ENCODE peak calls at places on chromosomes 11 and 22, in ten cellular contexts. T is transverse colon, X is stomach, Z is Panc1, H is endothelial cell of umbilical vein, Q is prostate gland, O is upper lobe of left lung, V is HCT116, J is sigmoid colon, P is K562. K is an unnamed sample.
A peak's percentile ranks its signal among the peaks of the same experiment; 100 is the strongest.

GRCh38 chr11:124880958-124881357 is 15.7 kb downstream of the ROBO3 start:
- DNase-seq in Z (no peak), H (no peak), T (no peak), P (no peak), Q (no peak), X (no peak), V (no peak), J (no peak), O (no peak), K (no peak)

GRCh38 chr11:35318977-35319925 is 100.1 kb downstream of the SLC1A2 start:
- DNase-seq in Z (no peak), O (no peak), X (no peak), H (peak; percentile 27), P (no peak), V (no peak), T (no peak), Q (no peak), J (no peak), K (no peak)

GRCh38 chr11:18394300-18394927 is at the start of gene LDHA:
- DNase-seq in Q (peak; percentile 96), Z (peak; percentile 51), V (peak; percentile 90), T (peak; percentile 99), X (peak; percentile 97), O (peak; percentile 99), H (peak; percentile 93), P (peak; percentile 96), J (peak; percentile 100), K (peak; percentile 98)

GRCh38 chr11:106063009-106063408 is 14.1 kb downstream of the KBTBD3 start:
- DNase-seq in Q (no peak), P (no peak), O (no peak), Z (no peak), T (no peak), X (no peak), J (no peak), V (no peak), H (no peak), K (no peak)

GRCh38 chr11:80886684-80887083 is 1445.9 kb upstream of the TENM4 start:
- DNase-seq in O (no peak), X (no peak), J (no peak), H (no peak), Z (no peak), T (no peak), V (no peak), P (no peak), Q (no peak), K (no peak)

GRCh38 chr22:31952094-31952401 is 7.7 kb downstream of the YWHAH start:
- DNase-seq in V (no peak), P (no peak), H (peak; percentile 11), Q (no peak), J (no peak), Z (no peak), X (no peak), T (no peak), O (no peak), K (no peak)

GRCh38 chr11:64343740-64344133 is 3.7 kb downstream of the CCDC88B start:
- DNase-seq in X (peak; percentile 44), P (no peak), H (no peak), J (no peak), T (peak; percentile 38), Q (no peak), O (no peak), V (no peak), Z (no peak), K (no peak)

GRCh38 chr11:63250162-63251050 is 7.0 kb upstream of the SLC22A25 start:
- DNase-seq in X (no peak), H (no peak), Q (no peak), Z (no peak), J (no peak), P (no peak), O (no peak), V (no peak), T (no peak), K (no peak)

GRCh38 chr11:83008581-83008923 is 63.1 kb downstream of the RAB30 start:
- DNase-seq in O (no peak), X (no peak), P (no peak), V (no peak), T (no peak), J (no peak), Q (no peak), H (no peak), Z (no peak), K (no peak)

GRCh38 chr11:83011333-83012167 is 60.1 kb downstream of the RAB30 start:
- DNase-seq in O (no peak), Z (no peak), P (no peak), J (no peak), H (peak; percentile 71), Q (no peak), T (no peak), V (no peak), X (no peak), K (no peak)

GRCh38 chr11:83014951-83015350 is 56.7 kb downstream of the RAB30 start:
- DNase-seq in P (no peak), O (no peak), Q (no peak), Z (no peak), T (no peak), J (no peak), H (no peak), X (no peak), V (no peak), K (no peak)

GRCh38 chr11:83009999-83010398 is 61.7 kb downstream of the RAB30 start:
- DNase-seq in O (no peak), T (no peak), X (no peak), Q (no peak), J (no peak), V (no peak), P (no peak), Z (no peak), H (no peak), K (no peak)

DNA sequence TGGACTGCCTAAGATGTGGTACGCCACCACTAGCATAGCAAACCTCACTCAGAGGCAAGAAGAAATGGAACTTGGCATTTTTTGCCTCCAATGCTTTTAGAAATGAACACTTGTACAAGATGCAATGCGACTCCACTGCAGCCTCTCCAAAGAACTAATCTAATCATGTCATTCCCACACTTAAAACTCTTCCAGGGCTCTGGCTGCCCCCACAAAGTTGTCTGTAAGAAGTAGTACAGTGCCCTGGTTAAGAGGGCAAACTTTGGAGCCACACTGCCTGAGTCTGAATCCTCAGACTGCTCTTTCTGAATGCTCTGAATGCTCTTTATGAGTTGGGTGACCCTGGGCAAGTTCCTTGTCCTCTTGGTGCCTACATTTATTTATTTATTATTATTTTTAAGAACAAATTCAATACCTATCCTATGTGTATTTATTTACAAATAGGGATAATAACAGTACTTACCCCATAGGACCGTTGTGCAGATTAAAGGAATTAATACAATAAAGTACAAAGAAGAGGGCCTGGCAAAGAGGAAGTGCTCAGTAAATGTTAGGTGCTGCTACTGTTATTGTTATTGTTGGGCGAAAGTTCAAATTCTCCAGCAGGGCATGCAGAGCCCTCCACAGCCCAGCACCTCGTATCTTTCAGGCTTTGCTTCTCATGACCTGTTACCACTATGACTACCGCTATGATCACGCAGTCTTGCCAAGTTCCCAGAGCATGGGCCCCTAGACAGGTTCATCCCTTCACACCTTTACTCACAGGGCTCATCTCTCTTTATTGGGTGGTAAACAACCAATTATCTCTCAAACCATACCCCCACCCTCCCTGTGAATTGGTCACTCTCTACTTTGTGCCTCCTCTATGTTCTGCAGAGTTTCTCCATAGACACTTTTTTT is 59.3 kb downstream of the RAB30 start:
- DNase-seq in Z (no peak), V (no peak), P (no peak), X (no peak), J (no peak), T (no peak), Q (no peak), O (no peak), H (no peak), K (no peak)
- H3K27ac ChIP-seq in Z (no peak overlapping the region), V (no peak overlapping the region), P (no peak overlapping the region), X (no peak overlapping the region), J (no peak overlapping the region), T (no peak overlapping the region), Q (no peak overlapping the region), O (no peak overlapping the region), H (peak overlapping the region; percentile 18), K (no peak overlapping the region)

GRCh38 chr11:56886465-56886864 is 102.2 kb upstream of the OR5AK2 start:
- DNase-seq in P (no peak), Z (no peak), J (no peak), T (no peak), V (no peak), Q (no peak), O (no peak), H (no peak), X (no peak), K (no peak)

GRCh38 chr11:56887940-56888339 is 100.8 kb upstream of the OR5AK2 start:
- DNase-seq in J (no peak), O (no peak), Z (no peak), P (no peak), V (no peak), X (no peak), Q (no peak), T (no peak), H (no peak), K (no peak)

GRCh38 chr11:56885182-56885581 is 103.5 kb upstream of the OR5AK2 start:
- DNase-seq in O (peak; percentile 76), Z (no peak), X (peak; percentile 48), V (no peak), J (no peak), Q (peak; percentile 41), T (peak; percentile 53), H (no peak), P (no peak), K (peak; percentile 35)

GRCh38 chr11:56883590-56883989 is 105.1 kb upstream of the OR5AK2 start:
- DNase-seq in P (no peak), T (no peak), Z (no peak), J (no peak), H (no peak), O (no peak), Q (no peak), V (no peak), X (no peak), K (no peak)

DNA sequence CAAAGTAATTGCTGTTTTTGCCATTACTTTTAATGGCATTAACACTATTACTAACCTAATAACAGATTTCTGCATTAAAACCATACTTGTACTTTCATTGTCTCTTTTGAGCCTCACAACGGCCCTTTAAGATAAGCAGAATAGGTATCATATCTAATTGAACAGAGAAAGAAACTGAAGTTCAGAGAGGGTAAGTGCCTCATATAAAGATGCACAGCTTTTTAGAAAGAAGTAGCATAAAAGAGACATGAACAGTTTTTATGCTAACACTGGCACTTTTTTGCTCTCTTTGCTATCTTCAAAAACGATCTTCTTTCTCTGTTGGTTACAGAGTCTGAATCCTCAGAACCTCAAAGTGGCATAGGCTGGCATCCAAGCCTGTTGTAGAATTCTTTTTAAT is 102.9 kb upstream of the OR5AK2 start:
- DNase-seq in O (no peak), P (no peak), X (no peak), J (no peak), Z (no peak), H (no peak), V (no peak), T (no peak), Q (no peak), K (no peak)
- TF ChIP-seq POLR2AphosphoS5 in O (no peak), P (no peak), X (no peak), J (no peak), Z (no peak), H (no peak), V (no peak), T (no peak), Q (no peak), K (no peak)

GRCh38 chr22:29206372-29207230 is 905 bp downstream of the EMID1 start:
- DNase-seq in T (no peak), P (no peak), O (no peak), J (no peak), X (no peak), Q (no peak), Z (no peak), V (no peak), H (no peak), K (no peak)

GRCh38 chr22:29207562-29208501 is 2.1 kb downstream of the EMID1 start:
- DNase-seq in V (no peak), Q (no peak), J (no peak), T (no peak), P (no peak), O (no peak), Z (no peak), H (no peak), X (no peak), K (no peak)

GRCh38 chr22:29205598-29206371 is at the start of gene EMID1:
- DNase-seq in O (peak; percentile 36), H (peak; percentile 10), Z (no peak), T (peak; percentile 47), V (no peak), X (peak; percentile 61), Q (no peak), J (peak; percentile 76), P (peak; percentile 90), K (no peak)

GRCh38 chr22:29208502-29208862 is 2.8 kb downstream of the EMID1 start:
- DNase-seq in Z (no peak), P (no peak), J (no peak), H (no peak), T (no peak), Q (no peak), X (no peak), O (no peak), V (no peak), K (no peak)

GRCh38 chr22:29207231-29207550 is 1.5 kb downstream of the EMID1 start:
- DNase-seq in Z (no peak), O (no peak), V (no peak), X (no peak), P (no peak), T (no peak), H (no peak), J (no peak), Q (no peak), K (no peak)
- H3K27ac ChIP-seq in Z (no peak overlapping the region), O (peak overlapping the region; percentile 85), V (no peak overlapping the region), X (no peak overlapping the region), P (no peak overlapping the region), T (no peak overlapping the region), H (no peak overlapping the region), J (no peak overlapping the region), Q (no peak overlapping the region), K (no peak overlapping the region)

GRCh38 chr11:1031121-1031899 is 5.2 kb downstream of the MUC6 start:
- DNase-seq in O (no peak), J (no peak), V (no peak), X (no peak), Q (no peak), P (no peak), Z (no peak), T (no peak), H (no peak), K (no peak)
- TF ChIP-seq POLR2AphosphoS5 in O (no peak), J (no peak), V (no peak), X (peak; percentile 52), Q (no peak), P (no peak), Z (no peak), T (no peak), H (no peak), K (no peak)